ENCODE peak calls at places on chromosomes 7 and 10, in eight cellular contexts. U is cardiac fibroblast; M is immature natural killer cell; B is cardiac muscle cell; R is ureter; P is stimulated activated CD8-positive, alpha-beta memory T cell treated with anti-CD3 and anti-CD28 coated beads, Interleukin-4, amount 100 ng/mL, for 4 hours; H is RPMI7951; C is iris pigment epithelial cell. L is an unnamed sample.

GRCh38 chr10:73997479-73997805 is 474 bp upstream of the VCL start:
- DNase-seq in U (no peak), M (no peak), B (no peak), R (no peak), P (peak), H (no peak), C (peak), L (no peak)

GRCh38 chr7:43522406-43523156 is 60.3 kb upstream of the STK17A start:
- DNase-seq in U (peak), M (no peak), B (no peak), R (no peak), P (no peak), H (peak), C (peak), L (no peak)

GRCh38 chr10:58810751-58811150 is 298.1 kb downstream of the BICC1 start:
- DNase-seq in U (no peak), M (no peak), B (no peak), R (no peak), P (no peak), H (no peak), C (no peak), L (no peak)

GRCh38 chr7:113267271-113267670 is 148.9 kb upstream of the SMIM30 start:
- DNase-seq in U (peak), M (no peak), B (no peak), R (no peak), P (no peak), H (peak), C (peak), L (no peak)

GRCh38 chr7:147485660-147486210 is 1104.8 kb upstream of the C7orf33 start:
- DNase-seq in U (no peak), M (no peak), B (no peak), R (no peak), P (no peak), H (no peak), C (no peak), L (no peak)

GRCh38 chr10:32348297-32349198 is 1.6 kb upstream of the EPC1 start:
- DNase-seq in U (no peak), M (no peak), B (no peak), R (no peak), P (no peak), H (no peak), C (no peak), L (no peak)

GRCh38 chr7:70595741-70596574 is 536.0 kb upstream of the GALNT17 start:
- DNase-seq in U (no peak), M (peak), B (peak), R (no peak), P (no peak), H (no peak), C (no peak), L (no peak)

GRCh38 chr7:6148724-6149360 is 117.7 kb downstream of the ANKRD61 start:
- DNase-seq in U (no peak), M (no peak), B (no peak), R (no peak), P (no peak), H (no peak), C (no peak), L (no peak)

GRCh38 chr7:131944556-131945069 is 388.2 kb upstream of the PODXL start:
- DNase-seq in U (no peak), M (no peak), B (no peak), R (no peak), P (no peak), H (no peak), C (no peak), L (no peak)

GRCh38 chr7:135195968-135196629 is 15.2 kb downstream of the WDR91 start:
- DNase-seq in U (no peak), M (no peak), B (no peak), R (no peak), P (no peak), H (no peak), C (no peak), L (no peak)